ENCODE peak calls at places on chromosomes 7 and 10, in six cellular contexts. One of them, this sample, is unnamed. For H3K79me2, the result is how much of the 10 kb centered on the place peaks cover.

GRCh38 chr7:22113041-22113440 is 167.3 kb upstream of the CDCA7L start:
- DNase-seq in GM23248: no peak
- DNase-seq in neural progenitor cell: no peak
- DNase-seq in MM.1S: no peak
- DNase-seq in HCT116: no peak
- DNase-seq in hepatocyte: no peak
- DNase-seq in this sample: no peak

GRCh38 chr10:102347236-102347828 is 48.2 kb upstream of the NFKB2 start:
- DNase-seq in GM23248: peak
- DNase-seq in neural progenitor cell: peak
- DNase-seq in MM.1S: no peak
- DNase-seq in HCT116: peak
- DNase-seq in hepatocyte: peak
- DNase-seq in this sample: peak

GRCh38 chr10:28677889-28678686 is 767 bp downstream of the BAMBI start:
- DNase-seq in GM23248: peak
- DNase-seq in neural progenitor cell: peak
- DNase-seq in MM.1S: peak
- DNase-seq in HCT116: no peak
- DNase-seq in hepatocyte: peak
- DNase-seq in this sample: peak

GRCh38 chr10:17147884-17148494 is 18.4 kb upstream of the CUBN start:
- DNase-seq in GM23248: no peak
- DNase-seq in neural progenitor cell: no peak
- DNase-seq in MM.1S: no peak
- DNase-seq in HCT116: no peak
- DNase-seq in hepatocyte: peak
- DNase-seq in this sample: no peak

GRCh38 chr10:122056431-122057094 is 67.6 kb downstream of the TACC2 start:
- DNase-seq in GM23248: peak
- DNase-seq in neural progenitor cell: no peak
- DNase-seq in MM.1S: no peak
- DNase-seq in HCT116: peak
- DNase-seq in hepatocyte: peak
- DNase-seq in this sample: no peak

GRCh38 chr10:124065382-124066155 is 27.8 kb downstream of the CHST15 start:
- DNase-seq in GM23248: no peak
- DNase-seq in neural progenitor cell: peak
- DNase-seq in MM.1S: peak
- DNase-seq in HCT116: no peak
- DNase-seq in hepatocyte: peak
- DNase-seq in this sample: no peak

GRCh38 chr7:18974803-18975202 is 142.6 kb downstream of the TWIST1 start:
- DNase-seq in GM23248: peak
- DNase-seq in neural progenitor cell: no peak
- DNase-seq in MM.1S: no peak
- DNase-seq in HCT116: peak
- DNase-seq in hepatocyte: no peak
- DNase-seq in this sample: no peak

GRCh38 chr10:109913351-109913902 is 9.9 kb downstream of the XPNPEP1 start:
- DNase-seq in GM23248: no peak
- DNase-seq in neural progenitor cell: peak
- DNase-seq in MM.1S: no peak
- DNase-seq in HCT116: no peak
- DNase-seq in hepatocyte: no peak
- DNase-seq in this sample: no peak

GRCh38 chr7:156089222-156089621 is 277.0 kb upstream of the SHH start:
- DNase-seq in GM23248: no peak
- DNase-seq in neural progenitor cell: no peak
- DNase-seq in MM.1S: no peak
- DNase-seq in HCT116: no peak
- DNase-seq in hepatocyte: no peak
- DNase-seq in this sample: no peak

GRCh38 chr10:23171232-23171876 is 20.8 kb upstream of the PTF1A start:
- DNase-seq in GM23248: peak
- DNase-seq in neural progenitor cell: peak
- DNase-seq in MM.1S: no peak
- DNase-seq in HCT116: no peak
- DNase-seq in hepatocyte: peak
- DNase-seq in this sample: no peak

GRCh38 chr7:16609842-16610450 is 35.6 kb downstream of the ANKMY2 start:
- DNase-seq in GM23248: no peak
- DNase-seq in neural progenitor cell: no peak
- DNase-seq in MM.1S: no peak
- DNase-seq in HCT116: no peak
- DNase-seq in hepatocyte: peak
- DNase-seq in this sample: no peak

GRCh38 chr7:100673942-100674431 is 447 bp downstream of the GNB2 start:
- DNase-seq in GM23248: peak
- DNase-seq in neural progenitor cell: no peak
- DNase-seq in MM.1S: no peak
- DNase-seq in HCT116: no peak
- DNase-seq in hepatocyte: peak
- DNase-seq in this sample: peak

GRCh38 chr10:84329094-84329611 is 764 bp downstream of the CCSER2 start:
- DNase-seq in GM23248: peak
- DNase-seq in neural progenitor cell: peak
- DNase-seq in MM.1S: peak
- DNase-seq in HCT116: no peak
- DNase-seq in hepatocyte: peak
- DNase-seq in this sample: peak

GRCh38 chr10:100529473-100530298 is at the start of gene NDUFB8:
- DNase-seq in GM23248: peak
- DNase-seq in neural progenitor cell: peak
- DNase-seq in MM.1S: peak
- DNase-seq in HCT116: peak
- DNase-seq in hepatocyte: peak
- DNase-seq in this sample: peak

GRCh38 chr7:1531263-1531978 is 919 bp downstream of the MAFK start:
- DNase-seq in GM23248: peak
- DNase-seq in neural progenitor cell: no peak
- DNase-seq in MM.1S: no peak
- DNase-seq in HCT116: no peak
- DNase-seq in hepatocyte: peak
- DNase-seq in this sample: peak

GRCh38 chr10:16948335-16948734 is 131.1 kb upstream of the RSU1 start:
- DNase-seq in GM23248: no peak
- DNase-seq in neural progenitor cell: no peak
- DNase-seq in MM.1S: no peak
- DNase-seq in HCT116: no peak
- DNase-seq in hepatocyte: no peak
- DNase-seq in this sample: no peak

GRCh38 chr7:43698461-43699255 is 30.7 kb downstream of the COA1 start:
- DNase-seq in GM23248: peak
- DNase-seq in neural progenitor cell: no peak
- DNase-seq in MM.1S: no peak
- DNase-seq in HCT116: no peak
- DNase-seq in hepatocyte: no peak
- DNase-seq in this sample: no peak

GRCh38 chr10:91163269-91163708 is 57.2 kb upstream of the PCGF5 start:
- DNase-seq in GM23248: peak
- DNase-seq in neural progenitor cell: peak
- DNase-seq in MM.1S: peak
- DNase-seq in HCT116: peak
- DNase-seq in hepatocyte: peak
- DNase-seq in this sample: peak

GRCh38 chr10:113907166-113907565 is 52.7 kb downstream of the NHLRC2 start:
- DNase-seq in GM23248: peak
- DNase-seq in neural progenitor cell: no peak
- DNase-seq in MM.1S: no peak
- DNase-seq in HCT116: no peak
- DNase-seq in hepatocyte: no peak
- DNase-seq in this sample: no peak

GRCh38 chr10:109895095-109895818 is 28.1 kb downstream of the XPNPEP1 start:
- DNase-seq in GM23248: peak
- DNase-seq in neural progenitor cell: no peak
- DNase-seq in MM.1S: no peak
- DNase-seq in HCT116: no peak
- DNase-seq in hepatocyte: no peak
- DNase-seq in this sample: no peak

GRCh38 chr7:66920769-66921395 is at the start of gene TMEM248:
- DNase-seq in GM23248: peak
- DNase-seq in neural progenitor cell: peak
- DNase-seq in MM.1S: peak
- DNase-seq in HCT116: peak
- DNase-seq in hepatocyte: peak
- DNase-seq in this sample: peak

GRCh38 chr10:43294241-43294658 is 27.4 kb upstream of the RASGEF1A start:
- DNase-seq in GM23248: no peak
- DNase-seq in neural progenitor cell: no peak
- DNase-seq in MM.1S: no peak
- DNase-seq in HCT116: no peak
- DNase-seq in hepatocyte: no peak
- DNase-seq in this sample: no peak

GRCh38 chr10:80585812-80586211 is 48.1 kb downstream of the SH2D4B start:
- DNase-seq in GM23248: no peak
- DNase-seq in neural progenitor cell: no peak
- DNase-seq in MM.1S: no peak
- DNase-seq in HCT116: no peak
- DNase-seq in hepatocyte: no peak
- DNase-seq in this sample: no peak

GRCh38 chr10:120948889-120949382 is 97.8 kb downstream of the WDR11 start:
- DNase-seq in GM23248: peak
- DNase-seq in neural progenitor cell: peak
- DNase-seq in MM.1S: peak
- DNase-seq in HCT116: peak
- DNase-seq in hepatocyte: peak
- DNase-seq in this sample: peak

GRCh38 chr10:112375721-112376577 is 2.0 kb downstream of the ACSL5 start:
- DNase-seq in GM23248: peak
- DNase-seq in neural progenitor cell: no peak
- DNase-seq in MM.1S: peak
- DNase-seq in HCT116: no peak
- DNase-seq in hepatocyte: no peak
- DNase-seq in this sample: peak

GRCh38 chr7:9937944-9938631 is 1035.6 kb upstream of the PHF14 start:
- DNase-seq in GM23248: peak
- DNase-seq in neural progenitor cell: no peak
- DNase-seq in MM.1S: no peak
- DNase-seq in HCT116: no peak
- DNase-seq in hepatocyte: no peak
- DNase-seq in this sample: no peak

GRCh38 chr10:55410415-55410885 is 609.4 kb upstream of the PCDH15 start:
- DNase-seq in GM23248: peak
- DNase-seq in neural progenitor cell: peak
- DNase-seq in MM.1S: no peak
- DNase-seq in HCT116: no peak
- DNase-seq in hepatocyte: peak
- DNase-seq in this sample: no peak

GRCh38 chr7:21338728-21339164 is 89.1 kb upstream of the SP4 start:
- DNase-seq in GM23248: no peak
- DNase-seq in neural progenitor cell: no peak
- DNase-seq in MM.1S: no peak
- DNase-seq in HCT116: no peak
- DNase-seq in hepatocyte: no peak
- DNase-seq in this sample: no peak

GRCh38 chr10:132912685-132913558 is 29.4 kb downstream of the CFAP46 start:
- DNase-seq in GM23248: no peak
- DNase-seq in neural progenitor cell: peak
- DNase-seq in MM.1S: no peak
- DNase-seq in HCT116: no peak
- DNase-seq in hepatocyte: no peak
- DNase-seq in this sample: no peak

GRCh38 chr10:110423650-110424049 is 74.1 kb upstream of the DUSP5 start:
- DNase-seq in GM23248: no peak
- DNase-seq in neural progenitor cell: no peak
- DNase-seq in MM.1S: peak
- DNase-seq in HCT116: no peak
- DNase-seq in hepatocyte: no peak
- DNase-seq in this sample: no peak

GRCh38 chr10:96840841-96841518 is 8.9 kb downstream of the LCOR start:
- DNase-seq in GM23248: no peak
- DNase-seq in neural progenitor cell: no peak
- DNase-seq in MM.1S: no peak
- DNase-seq in HCT116: peak
- DNase-seq in hepatocyte: peak
- DNase-seq in this sample: no peak

DNA sequence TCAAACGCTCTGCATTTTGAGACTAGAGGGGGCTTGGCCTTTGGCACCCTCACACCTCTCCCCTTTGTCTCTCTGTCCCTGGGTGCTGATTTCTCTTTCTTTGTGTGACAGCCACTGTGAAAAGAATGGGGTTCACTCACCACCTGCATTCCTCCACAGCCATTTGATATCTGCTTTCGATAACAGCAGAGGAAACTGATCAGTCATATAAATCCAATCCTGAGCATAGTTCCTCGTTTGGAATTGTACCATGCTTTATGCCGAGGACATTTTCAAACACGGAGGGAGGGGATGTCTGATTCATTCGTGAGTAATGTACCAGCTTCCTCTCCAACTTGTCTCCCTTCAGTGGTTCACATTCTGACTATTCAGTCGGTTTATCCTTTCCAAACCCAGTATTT is 15.8 kb downstream of the MET start:
- DNase-seq in GM23248: peak
- DNase-seq in neural progenitor cell: peak
- DNase-seq in MM.1S: no peak
- DNase-seq in HCT116: peak
- DNase-seq in hepatocyte: peak
- DNase-seq in this sample: no peak
- H3K79me2 ChIP-seq in GM23248: half or more
- H3K79me2 ChIP-seq in neural progenitor cell: under half
- H3K79me2 ChIP-seq in MM.1S: under half
- H3K79me2 ChIP-seq in HCT116: half or more
- H3K79me2 ChIP-seq in hepatocyte: under half
- H3K79me2 ChIP-seq in this sample: under half

GRCh38 chr7:151115121-151115835 is 29.0 kb downstream of the AGAP3 start:
- DNase-seq in GM23248: peak
- DNase-seq in neural progenitor cell: peak
- DNase-seq in MM.1S: no peak
- DNase-seq in HCT116: no peak
- DNase-seq in hepatocyte: peak
- DNase-seq in this sample: no peak
- H3K4me2 ChIP-seq in GM23248: no peak
- H3K4me2 ChIP-seq in neural progenitor cell: peak
- H3K4me2 ChIP-seq in MM.1S: no peak
- H3K4me2 ChIP-seq in HCT116: peak
- H3K4me2 ChIP-seq in hepatocyte: peak
- H3K4me2 ChIP-seq in this sample: no peak

GRCh38 chr7:129184979-129185670 is 3.3 kb upstream of the SMO start:
- DNase-seq in GM23248: no peak
- DNase-seq in neural progenitor cell: no peak
- DNase-seq in MM.1S: no peak
- DNase-seq in HCT116: no peak
- DNase-seq in hepatocyte: no peak
- DNase-seq in this sample: no peak
- TF ChIP-seq EZH2phosphoT487 in GM23248: no peak
- TF ChIP-seq EZH2phosphoT487 in neural progenitor cell: no peak
- TF ChIP-seq EZH2phosphoT487 in MM.1S: no peak
- TF ChIP-seq EZH2phosphoT487 in HCT116: no peak
- TF ChIP-seq EZH2phosphoT487 in hepatocyte: no peak
- TF ChIP-seq EZH2phosphoT487 in this sample: no peak

GRCh38 chr7:150371131-150371995 is 2.7 kb downstream of the REPIN1 start:
- DNase-seq in GM23248: no peak
- DNase-seq in neural progenitor cell: no peak
- DNase-seq in MM.1S: no peak
- DNase-seq in HCT116: no peak
- DNase-seq in hepatocyte: no peak
- DNase-seq in this sample: no peak
- H3K79me2 ChIP-seq in GM23248: under half
- H3K79me2 ChIP-seq in neural progenitor cell: half or more
- H3K79me2 ChIP-seq in MM.1S: half or more
- H3K79me2 ChIP-seq in HCT116: under half
- H3K79me2 ChIP-seq in hepatocyte: half or more
- H3K79me2 ChIP-seq in this sample: under half